ENCODE peak calls at places on chromosomes 13 and 19, in six cellular contexts. One of them, this sample, is unnamed. For H3K4me1, the result is how much of the 10 kb centered on the place peaks cover.

GRCh38 chr13:90039516-90039915 is 1308.0 kb upstream of the MIR17HG start:
- DNase-seq in IMR-90: no peak
- DNase-seq in H1: no peak
- DNase-seq in mesenchymal stem cell: no peak
- DNase-seq in H9: no peak
- DNase-seq in mesendoderm: no peak
- DNase-seq in this sample: no peak

GRCh38 chr19:51548891-51549305 is 17.4 kb upstream of the SIGLEC6 start:
- DNase-seq in IMR-90: no peak
- DNase-seq in H1: no peak
- DNase-seq in mesenchymal stem cell: no peak
- DNase-seq in H9: no peak
- DNase-seq in mesendoderm: no peak
- DNase-seq in this sample: no peak

GRCh38 chr19:40755248-40755624 is 4.2 kb downstream of the SNRPA start:
- DNase-seq in IMR-90: no peak
- DNase-seq in H1: no peak
- DNase-seq in mesenchymal stem cell: no peak
- DNase-seq in H9: no peak
- DNase-seq in mesendoderm: no peak
- DNase-seq in this sample: no peak

GRCh38 chr13:32267836-32268439 is 47.2 kb downstream of the ZAR1L start:
- DNase-seq in IMR-90: no peak
- DNase-seq in H1: peak
- DNase-seq in mesenchymal stem cell: no peak
- DNase-seq in H9: peak
- DNase-seq in mesendoderm: peak
- DNase-seq in this sample: peak

GRCh38 chr19:45630463-45630862 is 8.7 kb downstream of the EML2 start:
- DNase-seq in IMR-90: peak
- DNase-seq in H1: no peak
- DNase-seq in mesenchymal stem cell: peak
- DNase-seq in H9: no peak
- DNase-seq in mesendoderm: peak
- DNase-seq in this sample: no peak

GRCh38 chr19:39308531-39309304 is 11.9 kb downstream of the LRFN1 start:
- DNase-seq in IMR-90: no peak
- DNase-seq in H1: peak
- DNase-seq in mesenchymal stem cell: no peak
- DNase-seq in H9: peak
- DNase-seq in mesendoderm: peak
- DNase-seq in this sample: no peak

GRCh38 chr19:41351339-41352245 is 2.1 kb downstream of the TGFB1 start:
- DNase-seq in IMR-90: peak
- DNase-seq in H1: peak
- DNase-seq in mesenchymal stem cell: peak
- DNase-seq in H9: peak
- DNase-seq in mesendoderm: peak
- DNase-seq in this sample: no peak

GRCh38 chr13:71309905-71310304 is 557.1 kb downstream of the DACH1 start:
- DNase-seq in IMR-90: no peak
- DNase-seq in H1: no peak
- DNase-seq in mesenchymal stem cell: no peak
- DNase-seq in H9: no peak
- DNase-seq in mesendoderm: no peak
- DNase-seq in this sample: no peak

GRCh38 chr13:27338207-27338606 is 67.6 kb downstream of the RASL11A start:
- DNase-seq in IMR-90: no peak
- DNase-seq in H1: no peak
- DNase-seq in mesenchymal stem cell: no peak
- DNase-seq in H9: no peak
- DNase-seq in mesendoderm: no peak
- DNase-seq in this sample: no peak

GRCh38 chr13:32408296-32408998 is 19.5 kb downstream of the N4BP2L1 start:
- DNase-seq in IMR-90: no peak
- DNase-seq in H1: no peak
- DNase-seq in mesenchymal stem cell: no peak
- DNase-seq in H9: no peak
- DNase-seq in mesendoderm: no peak
- DNase-seq in this sample: no peak

GRCh38 chr13:79782541-79783216 is 301.7 kb downstream of the NDFIP2 start:
- DNase-seq in IMR-90: peak
- DNase-seq in H1: peak
- DNase-seq in mesenchymal stem cell: peak
- DNase-seq in H9: peak
- DNase-seq in mesendoderm: peak
- DNase-seq in this sample: peak

GRCh38 chr13:114130708-114131580 is 1.5 kb downstream of the RASA3 start:
- DNase-seq in IMR-90: peak
- DNase-seq in H1: no peak
- DNase-seq in mesenchymal stem cell: peak
- DNase-seq in H9: peak
- DNase-seq in mesendoderm: peak
- DNase-seq in this sample: no peak

GRCh38 chr13:99798756-99799155 is 172.8 kb downstream of the ZIC5 start:
- DNase-seq in IMR-90: no peak
- DNase-seq in H1: no peak
- DNase-seq in mesenchymal stem cell: no peak
- DNase-seq in H9: no peak
- DNase-seq in mesendoderm: no peak
- DNase-seq in this sample: no peak

GRCh38 chr13:30477346-30478235 is 11.9 kb upstream of the HMGB1 start:
- DNase-seq in IMR-90: no peak
- DNase-seq in H1: peak
- DNase-seq in mesenchymal stem cell: no peak
- DNase-seq in H9: peak
- DNase-seq in mesendoderm: peak
- DNase-seq in this sample: no peak

GRCh38 chr13:33918199-33918932 is 100.4 kb downstream of the RFC3 start:
- DNase-seq in IMR-90: peak
- DNase-seq in H1: no peak
- DNase-seq in mesenchymal stem cell: peak
- DNase-seq in H9: no peak
- DNase-seq in mesendoderm: no peak
- DNase-seq in this sample: no peak

GRCh38 chr19:51727349-51727880 is 3.6 kb upstream of the HAS1 start:
- DNase-seq in IMR-90: no peak
- DNase-seq in H1: no peak
- DNase-seq in mesenchymal stem cell: no peak
- DNase-seq in H9: no peak
- DNase-seq in mesendoderm: no peak
- DNase-seq in this sample: no peak

GRCh38 chr19:46963093-46963734 is 56.4 kb upstream of the NPAS1 start:
- DNase-seq in IMR-90: peak
- DNase-seq in H1: no peak
- DNase-seq in mesenchymal stem cell: peak
- DNase-seq in H9: no peak
- DNase-seq in mesendoderm: no peak
- DNase-seq in this sample: no peak

GRCh38 chr13:101453784-101454201 is 1.3 kb downstream of the ITGBL1 start:
- DNase-seq in IMR-90: no peak
- DNase-seq in H1: no peak
- DNase-seq in mesenchymal stem cell: no peak
- DNase-seq in H9: peak
- DNase-seq in mesendoderm: no peak
- DNase-seq in this sample: no peak

GRCh38 chr19:7993560-7993959 is 11.9 kb downstream of the ELAVL1 start:
- DNase-seq in IMR-90: no peak
- DNase-seq in H1: no peak
- DNase-seq in mesenchymal stem cell: no peak
- DNase-seq in H9: no peak
- DNase-seq in mesendoderm: no peak
- DNase-seq in this sample: no peak

GRCh38 chr13:36975172-36975571 is 24.0 kb downstream of the ALG5 start:
- DNase-seq in IMR-90: no peak
- DNase-seq in H1: no peak
- DNase-seq in mesenchymal stem cell: no peak
- DNase-seq in H9: no peak
- DNase-seq in mesendoderm: peak
- DNase-seq in this sample: no peak
- H2BK15ac ChIP-seq in IMR-90: no peak
- H2BK15ac ChIP-seq in H1: no peak
- H2BK15ac ChIP-seq in mesenchymal stem cell: no peak
- H2BK15ac ChIP-seq in H9: no peak
- H2BK15ac ChIP-seq in mesendoderm: no peak
- H2BK15ac ChIP-seq in this sample: no peak

DNA sequence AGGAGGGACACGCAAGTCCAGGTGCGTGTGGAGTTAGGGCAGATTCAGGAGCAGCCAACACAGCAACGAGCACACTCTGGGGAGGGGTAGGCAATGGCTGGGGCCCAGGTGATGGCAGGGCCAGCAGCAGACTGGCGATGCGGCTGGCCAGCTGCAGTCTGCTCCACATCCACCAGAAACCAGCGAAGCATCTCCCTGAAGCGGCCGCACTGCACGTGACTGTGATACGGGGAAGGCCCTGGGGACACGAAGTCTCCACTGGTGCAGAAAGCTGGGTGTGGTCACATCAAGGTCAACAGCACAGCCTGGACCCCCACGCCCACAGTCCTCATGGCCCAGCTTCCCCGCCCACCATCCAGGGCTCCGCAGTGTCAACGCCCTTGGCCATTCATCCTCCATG is 21.3 kb upstream of the EPHX3 start:
- DNase-seq in IMR-90: no peak
- DNase-seq in H1: no peak
- DNase-seq in mesenchymal stem cell: no peak
- DNase-seq in H9: no peak
- DNase-seq in mesendoderm: no peak
- DNase-seq in this sample: no peak
- H3K4me1 ChIP-seq in IMR-90: under half
- H3K4me1 ChIP-seq in H1: under half
- H3K4me1 ChIP-seq in mesenchymal stem cell: under half
- H3K4me1 ChIP-seq in H9: under half
- H3K4me1 ChIP-seq in mesendoderm: under half
- H3K4me1 ChIP-seq in this sample: under half

GRCh38 chr13:94352057-94352456 is 127.4 kb downstream of the DCT start:
- DNase-seq in IMR-90: peak
- DNase-seq in H1: no peak
- DNase-seq in mesenchymal stem cell: peak
- DNase-seq in H9: no peak
- DNase-seq in mesendoderm: no peak
- DNase-seq in this sample: no peak
- H2BK15ac ChIP-seq in IMR-90: peak
- H2BK15ac ChIP-seq in H1: peak
- H2BK15ac ChIP-seq in mesenchymal stem cell: peak
- H2BK15ac ChIP-seq in H9: no peak
- H2BK15ac ChIP-seq in mesendoderm: no peak
- H2BK15ac ChIP-seq in this sample: no peak

DNA sequence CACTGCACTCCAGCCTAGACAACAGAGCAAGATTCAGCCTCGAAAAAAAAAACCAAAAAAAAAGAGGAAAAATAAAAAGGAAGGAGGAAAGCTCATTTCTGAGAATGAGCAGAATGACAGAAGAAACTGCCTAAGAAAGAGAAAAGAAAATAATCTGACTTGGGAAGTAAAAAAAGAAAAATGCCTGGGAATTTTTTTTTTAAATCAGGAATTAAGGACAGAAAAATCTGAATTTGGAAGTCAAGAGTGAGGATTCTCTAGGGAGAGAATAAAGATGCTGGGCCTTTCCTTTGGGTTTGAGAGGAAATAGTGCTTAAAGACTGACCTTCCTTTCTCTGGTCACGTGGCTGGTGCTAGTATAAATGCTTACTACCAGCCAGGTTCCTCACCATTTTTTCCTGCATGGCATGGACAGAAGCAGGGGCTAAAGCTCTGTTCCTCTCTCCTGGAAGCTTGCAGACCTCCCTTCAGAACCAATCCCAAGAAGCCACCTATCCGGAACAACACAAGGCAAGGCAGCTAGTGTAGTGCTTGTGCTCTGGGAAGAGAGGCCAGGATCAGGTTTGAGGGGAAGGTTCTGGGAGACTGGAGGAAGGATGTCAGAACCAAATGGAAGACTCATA is at the start of gene FFAR2:
- DNase-seq in IMR-90: no peak
- DNase-seq in H1: no peak
- DNase-seq in mesenchymal stem cell: no peak
- DNase-seq in H9: no peak
- DNase-seq in mesendoderm: no peak
- DNase-seq in this sample: no peak
- H3K4me1 ChIP-seq in IMR-90: under half
- H3K4me1 ChIP-seq in H1: under half
- H3K4me1 ChIP-seq in mesenchymal stem cell: under half
- H3K4me1 ChIP-seq in H9: under half
- H3K4me1 ChIP-seq in mesendoderm: under half
- H3K4me1 ChIP-seq in this sample: under half

GRCh38 chr19:54162241-54162805 is 2.8 kb upstream of the LENG1 start:
- DNase-seq in IMR-90: peak
- DNase-seq in H1: peak
- DNase-seq in mesenchymal stem cell: peak
- DNase-seq in H9: peak
- DNase-seq in mesendoderm: peak
- DNase-seq in this sample: no peak

GRCh38 chr19:54165222-54165621 is 5.7 kb upstream of the LENG1 start:
- DNase-seq in IMR-90: no peak
- DNase-seq in H1: no peak
- DNase-seq in mesenchymal stem cell: no peak
- DNase-seq in H9: no peak
- DNase-seq in mesendoderm: no peak
- DNase-seq in this sample: no peak

GRCh38 chr19:54160948-54161347 is 1.4 kb upstream of the LENG1 start:
- DNase-seq in IMR-90: no peak
- DNase-seq in H1: no peak
- DNase-seq in mesenchymal stem cell: no peak
- DNase-seq in H9: no peak
- DNase-seq in mesendoderm: no peak
- DNase-seq in this sample: no peak

GRCh38 chr19:54164369-54165068 is 5.0 kb upstream of the LENG1 start:
- DNase-seq in IMR-90: peak
- DNase-seq in H1: peak
- DNase-seq in mesenchymal stem cell: peak
- DNase-seq in H9: peak
- DNase-seq in mesendoderm: peak
- DNase-seq in this sample: no peak

GRCh38 chr19:54162884-54163283 is 3.4 kb upstream of the LENG1 start:
- DNase-seq in IMR-90: no peak
- DNase-seq in H1: no peak
- DNase-seq in mesenchymal stem cell: no peak
- DNase-seq in H9: no peak
- DNase-seq in mesendoderm: no peak
- DNase-seq in this sample: no peak
- H2BK15ac ChIP-seq in IMR-90: no peak
- H2BK15ac ChIP-seq in H1: no peak
- H2BK15ac ChIP-seq in mesenchymal stem cell: no peak
- H2BK15ac ChIP-seq in H9: no peak
- H2BK15ac ChIP-seq in mesendoderm: no peak
- H2BK15ac ChIP-seq in this sample: no peak

GRCh38 chr13:51416107-51416506 is 36.7 kb downstream of the INTS6 start:
- DNase-seq in IMR-90: no peak
- DNase-seq in H1: no peak
- DNase-seq in mesenchymal stem cell: no peak
- DNase-seq in H9: no peak
- DNase-seq in mesendoderm: no peak
- DNase-seq in this sample: no peak
- H3K4me1 ChIP-seq in IMR-90: under half
- H3K4me1 ChIP-seq in H1: under half
- H3K4me1 ChIP-seq in mesenchymal stem cell: under half
- H3K4me1 ChIP-seq in H9: under half
- H3K4me1 ChIP-seq in mesendoderm: under half
- H3K4me1 ChIP-seq in this sample: under half

GRCh38 chr13:43110658-43111057 is 87.3 kb downstream of the DNAJC15 start:
- DNase-seq in IMR-90: no peak
- DNase-seq in H1: no peak
- DNase-seq in mesenchymal stem cell: no peak
- DNase-seq in H9: no peak
- DNase-seq in mesendoderm: no peak
- DNase-seq in this sample: no peak
- H2BK15ac ChIP-seq in IMR-90: no peak
- H2BK15ac ChIP-seq in H1: no peak
- H2BK15ac ChIP-seq in mesenchymal stem cell: no peak
- H2BK15ac ChIP-seq in H9: no peak
- H2BK15ac ChIP-seq in mesendoderm: no peak
- H2BK15ac ChIP-seq in this sample: no peak

GRCh38 chr13:50452761-50453160 is 390.7 kb downstream of the DLEU7 start:
- DNase-seq in IMR-90: no peak
- DNase-seq in H1: no peak
- DNase-seq in mesenchymal stem cell: no peak
- DNase-seq in H9: no peak
- DNase-seq in mesendoderm: no peak
- DNase-seq in this sample: no peak
- H3K4me1 ChIP-seq in IMR-90: under half
- H3K4me1 ChIP-seq in H1: under half
- H3K4me1 ChIP-seq in mesenchymal stem cell: under half
- H3K4me1 ChIP-seq in H9: under half
- H3K4me1 ChIP-seq in mesendoderm: under half
- H3K4me1 ChIP-seq in this sample: under half